ENCODE peak calls at places on chromosomes 1 and 21, in four cellular contexts. C is heart right ventricle, H is foreskin fibroblast, N is HFF-Myc. J is an unnamed sample.

GRCh38 chr1:1778827-1779675 is 781 bp upstream of the NADK start:
- DNase-seq in C (peak; percentile 74), H (peak; percentile 57), N (no peak), J (no peak)

GRCh38 chr1:2441746-2442145 is 29.4 kb upstream of the PEX10 start:
- DNase-seq in C (no peak), H (no peak), N (no peak), J (no peak)

GRCh38 chr1:28915036-28915895 is 897 bp downstream of the EPB41 start:
- DNase-seq in C (no peak), H (peak; percentile 56), N (no peak), J (no peak)

GRCh38 chr1:156821801-156822200 is 5.2 kb upstream of the SH2D2A start:
- DNase-seq in C (no peak), H (peak; percentile 68), N (no peak), J (peak; percentile 29)

GRCh38 chr1:47229031-47229831 is 2.8 kb downstream of the TAL1 start:
- DNase-seq in C (no peak), H (no peak), N (no peak), J (no peak)

GRCh38 chr1:163820748-163821147 is 499.0 kb downstream of the NUF2 start:
- DNase-seq in C (no peak), H (peak; percentile 53), N (no peak), J (no peak)

GRCh38 chr1:203797948-203798347 is 2.5 kb downstream of the ZBED6 start:
- DNase-seq in C (no peak), H (peak; percentile 57), N (no peak), J (no peak)

GRCh38 chr1:87513270-87513669 is 184.6 kb downstream of the LMO4 start:
- DNase-seq in C (no peak), H (no peak), N (peak; percentile 16), J (no peak)

GRCh38 chr1:21139601-21140000 is 37.1 kb downstream of the EIF4G3 start:
- DNase-seq in C (peak; percentile 38), H (no peak), N (no peak), J (no peak)

GRCh38 chr1:218380125-218380977 is 35.2 kb downstream of the TGFB2 start:
- DNase-seq in C (no peak), H (peak; percentile 71), N (peak; percentile 60), J (no peak)

GRCh38 chr21:45615145-45615711 is 28.3 kb upstream of the PCBP3 start:
- DNase-seq in C (no peak), H (no peak), N (no peak), J (peak; percentile 39)

GRCh38 chr1:10939654-10940450 is 72.6 kb upstream of the TARDBP start:
- DNase-seq in C (no peak), H (peak; percentile 38), N (peak; percentile 32), J (no peak)

GRCh38 chr1:53715478-53715877 is 23.5 kb downstream of the GLIS1 start:
- DNase-seq in C (no peak), H (peak; percentile 39), N (no peak), J (no peak)

GRCh38 chr1:163844393-163844948 is 522.7 kb downstream of the NUF2 start:
- DNase-seq in C (no peak), H (peak; percentile 93), N (peak; percentile 46), J (peak; percentile 80)

GRCh38 chr1:31803610-31804009 is 12.2 kb downstream of the SPOCD1 start:
- DNase-seq in C (no peak), H (no peak), N (no peak), J (no peak)

GRCh38 chr1:91487469-91487868 is 13.2 kb upstream of the CDC7 start:
- DNase-seq in C (no peak), H (no peak), N (no peak), J (no peak)

GRCh38 chr21:45467221-45467779 is 62.3 kb downstream of the COL18A1 start:
- DNase-seq in C (peak; percentile 8), H (peak; percentile 12), N (no peak), J (no peak)

GRCh38 chr1:75632350-75632949 is 21.5 kb upstream of the SLC44A5 start:
- DNase-seq in C (no peak), H (peak; percentile 46), N (peak; percentile 16), J (no peak)

GRCh38 chr21:16193758-16194606 is 464.2 kb downstream of the USP25 start:
- DNase-seq in C (peak; percentile 48), H (peak; percentile 92), N (peak; percentile 71), J (peak; percentile 66)

GRCh38 chr1:201460783-201461182 is 8.2 kb downstream of the PHLDA3 start:
- DNase-seq in C (no peak), H (no peak), N (no peak), J (no peak)

GRCh38 chr1:46819335-46819734 is 20.5 kb downstream of the CYP4B1 start:
- DNase-seq in C (no peak), H (no peak), N (no peak), J (no peak)

GRCh38 chr1:154729031-154729442 is 121.1 kb upstream of the ADAR start:
- DNase-seq in C (no peak), H (no peak), N (no peak), J (no peak)

GRCh38 chr1:32474954-32475353 is 10.1 kb downstream of the ZBTB8B start:
- DNase-seq in C (no peak), H (no peak), N (no peak), J (no peak)

GRCh38 chr1:36091698-36092097 is 3.0 kb downstream of the ADPRS start:
- DNase-seq in C (no peak), H (no peak), N (no peak), J (no peak)

GRCh38 chr1:74933500-74933899 is 200.5 kb downstream of the TYW3 start:
- DNase-seq in C (no peak), H (no peak), N (no peak), J (no peak)

GRCh38 chr1:208272311-208272710 is 28.1 kb upstream of the PLXNA2 start:
- DNase-seq in C (no peak), H (no peak), N (no peak), J (no peak)

GRCh38 chr1:156204686-156205085 is 8.1 kb upstream of the PMF1 start:
- DNase-seq in C (no peak), H (peak; percentile 22), N (no peak), J (no peak)

GRCh38 chr1:172138636-172139035 is 281.8 kb upstream of the C1orf105 start:
- DNase-seq in C (no peak), H (no peak), N (no peak), J (no peak)

GRCh38 chr1:40833979-40834378 is 28.2 kb downstream of the CITED4 start:
- DNase-seq in C (no peak), H (no peak), N (no peak), J (no peak)

GRCh38 chr1:2242814-2243725 is 15.0 kb downstream of the SKI start:
- DNase-seq in C (no peak), H (peak; percentile 60), N (no peak), J (no peak)

GRCh38 chr1:181318858-181319235 is 164.5 kb upstream of the CACNA1E start:
- DNase-seq in C (no peak), H (peak; percentile 25), N (no peak), J (peak; percentile 16)

GRCh38 chr1:209516771-209517471 is 66.6 kb upstream of the CAMK1G start:
- DNase-seq in C (no peak), H (no peak), N (no peak), J (no peak)

GRCh38 chr1:9960011-9960410 is 16.7 kb downstream of the NMNAT1 start:
- DNase-seq in C (no peak), H (no peak), N (no peak), J (no peak)

GRCh38 chr1:6281511-6282402 is 20.9 kb upstream of the GPR153 start:
- DNase-seq in C (no peak), H (peak; percentile 26), N (no peak), J (no peak)

GRCh38 chr1:26696645-26697440 is 1.0 kb downstream of the ARID1A start:
- DNase-seq in C (peak; percentile 45), H (peak; percentile 49), N (no peak), J (no peak)

GRCh38 chr21:43782741-43783700 is 6.4 kb upstream of the RRP1 start:
- DNase-seq in C (no peak), H (peak; percentile 35), N (no peak), J (no peak)

GRCh38 chr21:43778469-43779335 is 2.6 kb upstream of the CSTB start:
- DNase-seq in C (no peak), H (peak; percentile 56), N (no peak), J (no peak)

GRCh38 chr21:43775795-43776430 is at the start of gene CSTB:
- DNase-seq in C (peak; percentile 86), H (peak; percentile 87), N (no peak), J (no peak)

GRCh38 chr21:43777953-43778352 is 1.8 kb upstream of the CSTB start:
- DNase-seq in C (no peak), H (no peak), N (no peak), J (no peak)

DNA sequence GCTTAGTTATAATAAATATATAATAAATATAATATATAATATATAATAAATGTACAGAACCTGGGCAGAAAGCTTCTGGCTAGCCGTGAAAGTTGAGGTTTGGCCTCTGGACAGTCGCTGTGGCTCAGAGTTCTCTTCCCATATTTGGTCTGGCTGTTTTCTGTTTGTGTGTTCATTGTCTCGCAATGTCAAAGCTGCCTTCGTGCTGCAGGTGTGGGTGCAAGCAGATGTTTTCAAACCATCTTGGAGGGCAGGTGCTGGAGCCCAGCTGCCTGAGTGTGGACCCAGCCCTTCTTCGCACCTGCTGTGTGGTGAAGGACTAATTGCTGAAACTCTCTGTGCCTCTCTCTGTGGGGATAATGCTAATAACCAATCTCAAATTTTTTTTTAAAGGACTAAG is 3.6 kb upstream of the CSTB start:
- DNase-seq in C (no peak), H (no peak), N (no peak), J (no peak)
- H3K4me3 ChIP-seq in C (no peak overlapping the region), H (no peak overlapping the region), N (no peak overlapping the region), J (no peak overlapping the region)

GRCh38 chr1:159173303-159173702 is 1.9 kb downstream of the CADM3 start:
- DNase-seq in C (no peak), H (no peak), N (no peak), J (no peak)
- H3K4me3 ChIP-seq in C (no peak overlapping the region), H (no peak overlapping the region), N (no peak overlapping the region), J (no peak overlapping the region)

DNA sequence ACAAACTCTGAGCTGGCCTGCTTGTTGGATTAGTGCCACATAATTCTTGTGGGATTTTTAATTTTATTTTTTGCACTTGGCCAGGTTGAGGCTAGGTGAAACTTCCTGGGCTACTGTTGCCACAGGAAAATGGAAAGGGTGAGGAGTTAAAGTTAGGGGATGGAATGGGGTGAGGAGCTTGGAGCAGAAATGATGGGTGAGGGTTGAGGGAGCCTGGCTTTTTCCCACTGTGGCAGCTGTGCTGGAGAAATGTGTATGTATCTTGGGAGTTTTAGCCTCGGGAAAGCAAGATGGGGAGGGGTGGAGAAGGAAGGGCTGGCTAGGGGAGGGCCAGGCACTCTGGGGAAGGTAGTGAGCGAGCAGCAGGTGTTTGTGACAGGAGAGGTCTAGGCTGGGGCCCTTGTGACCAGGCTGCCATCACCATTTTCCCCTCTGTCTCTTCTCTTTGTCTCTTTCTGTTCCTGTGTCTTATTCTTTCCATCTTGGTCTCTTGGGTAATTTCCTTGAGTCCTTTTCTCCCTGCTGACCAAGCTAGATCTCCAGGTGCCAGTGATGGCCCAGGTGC is 2.0 kb downstream of the ZNF687 start:
- DNase-seq in C (no peak), H (no peak), N (no peak), J (no peak)
- H3K4me3 ChIP-seq in C (no peak overlapping the region), H (no peak overlapping the region), N (peak overlapping the region; percentile 57), J (no peak overlapping the region)

DNA sequence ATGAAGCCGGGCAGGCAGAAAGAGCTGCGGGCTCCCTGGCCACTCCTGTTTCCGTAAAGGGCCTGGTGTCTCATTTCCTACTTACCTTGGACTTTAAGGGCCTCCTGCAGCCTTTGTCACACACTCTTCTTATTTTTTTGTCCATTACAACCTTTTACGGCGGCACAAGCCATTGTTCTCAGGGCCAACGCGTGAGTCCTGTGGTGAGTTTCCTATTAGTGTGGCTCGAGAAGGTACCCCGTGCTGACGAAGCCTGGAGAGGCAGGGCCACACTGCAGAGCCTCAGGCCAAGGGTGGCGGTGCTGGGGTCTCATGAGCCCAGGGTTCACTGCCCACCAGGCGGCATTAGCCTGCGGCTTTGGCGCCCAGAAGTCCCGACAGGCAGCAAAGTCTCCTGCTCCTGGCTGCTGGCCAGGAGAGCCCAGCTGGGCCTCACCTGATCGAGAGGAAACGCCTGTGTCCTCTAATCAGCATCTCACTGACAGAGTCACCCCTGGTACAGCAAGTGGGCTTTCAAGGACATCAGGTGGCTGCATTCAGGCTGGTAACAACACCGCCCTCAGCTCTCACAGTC is 62.0 kb downstream of the SIK1 start:
- DNase-seq in C (peak; percentile 17), H (no peak), N (no peak), J (no peak)
- H3K4me3 ChIP-seq in C (no peak overlapping the region), H (no peak overlapping the region), N (no peak overlapping the region), J (no peak overlapping the region)